ENCODE peak calls at places on chromosomes 6 and 20, in four cellular contexts. One of them, this sample, is unnamed.

GRCh38 chr20:48691523-48691922 is 136.3 kb downstream of the PREX1 start:
- DNase-seq in fibroblast of mammary gland: no peak
- DNase-seq in neuronal stem cell: no peak
- DNase-seq in cardiac muscle cell: peak; percentile 29
- DNase-seq in this sample: no peak

GRCh38 chr6:158188591-158188990 is 20.4 kb downstream of the GTF2H5 start:
- DNase-seq in fibroblast of mammary gland: no peak
- DNase-seq in neuronal stem cell: no peak
- DNase-seq in cardiac muscle cell: no peak
- DNase-seq in this sample: no peak

GRCh38 chr6:136127856-136128255 is 122.3 kb downstream of the MTFR2 start:
- DNase-seq in fibroblast of mammary gland: no peak
- DNase-seq in neuronal stem cell: no peak
- DNase-seq in cardiac muscle cell: peak; percentile 64
- DNase-seq in this sample: no peak

GRCh38 chr6:119856136-119856535 is 506.6 kb upstream of the MAN1A1 start:
- DNase-seq in fibroblast of mammary gland: no peak
- DNase-seq in neuronal stem cell: no peak
- DNase-seq in cardiac muscle cell: no peak
- DNase-seq in this sample: no peak

GRCh38 chr20:47205577-47206123 is 150.8 kb downstream of the ZMYND8 start:
- DNase-seq in fibroblast of mammary gland: peak; percentile 86
- DNase-seq in neuronal stem cell: peak; percentile 9
- DNase-seq in cardiac muscle cell: peak; percentile 34
- DNase-seq in this sample: peak; percentile 76

GRCh38 chr6:37456816-37457560 is 24.0 kb downstream of the CMTR1 start:
- DNase-seq in fibroblast of mammary gland: peak; percentile 96
- DNase-seq in neuronal stem cell: no peak
- DNase-seq in cardiac muscle cell: no peak
- DNase-seq in this sample: peak; percentile 91

GRCh38 chr6:113936093-113936934 is 34.6 kb downstream of the HDAC2 start:
- DNase-seq in fibroblast of mammary gland: peak; percentile 72
- DNase-seq in neuronal stem cell: peak; percentile 37
- DNase-seq in cardiac muscle cell: peak; percentile 59
- DNase-seq in this sample: peak; percentile 70

GRCh38 chr20:43959079-43959919 is 44.6 kb downstream of the TOX2 start:
- DNase-seq in fibroblast of mammary gland: peak; percentile 64
- DNase-seq in neuronal stem cell: no peak
- DNase-seq in cardiac muscle cell: peak; percentile 19
- DNase-seq in this sample: peak; percentile 41

GRCh38 chr6:159053781-159054398 is 9.1 kb upstream of the TAGAP start:
- DNase-seq in fibroblast of mammary gland: no peak
- DNase-seq in neuronal stem cell: no peak
- DNase-seq in cardiac muscle cell: no peak
- DNase-seq in this sample: no peak

GRCh38 chr6:6730831-6731230 is 142.3 kb downstream of the LY86 start:
- DNase-seq in fibroblast of mammary gland: peak; percentile 97
- DNase-seq in neuronal stem cell: no peak
- DNase-seq in cardiac muscle cell: no peak
- DNase-seq in this sample: peak; percentile 96

GRCh38 chr6:157800420-157801237 is 22.4 kb upstream of the SNX9 start:
- DNase-seq in fibroblast of mammary gland: peak; percentile 81
- DNase-seq in neuronal stem cell: no peak
- DNase-seq in cardiac muscle cell: no peak
- DNase-seq in this sample: peak; percentile 67

GRCh38 chr6:18147160-18147559 is 7.7 kb downstream of the TPMT start:
- DNase-seq in fibroblast of mammary gland: peak; percentile 79
- DNase-seq in neuronal stem cell: no peak
- DNase-seq in cardiac muscle cell: no peak
- DNase-seq in this sample: peak; percentile 64

GRCh38 chr6:150865406-150866146 is at the start of gene MTHFD1L:
- DNase-seq in fibroblast of mammary gland: peak; percentile 87
- DNase-seq in neuronal stem cell: peak; percentile 68
- DNase-seq in cardiac muscle cell: peak; percentile 88
- DNase-seq in this sample: peak; percentile 92

GRCh38 chr6:21134401-21134800 is 459.1 kb upstream of the SOX4 start:
- DNase-seq in fibroblast of mammary gland: no peak
- DNase-seq in neuronal stem cell: no peak
- DNase-seq in cardiac muscle cell: no peak
- DNase-seq in this sample: peak; percentile 75

GRCh38 chr6:45959534-45960195 is 56.0 kb downstream of the CLIC5 start:
- DNase-seq in fibroblast of mammary gland: peak; percentile 26
- DNase-seq in neuronal stem cell: no peak
- DNase-seq in cardiac muscle cell: peak; percentile 85
- DNase-seq in this sample: peak; percentile 45

GRCh38 chr6:73109659-73110058 is 115.6 kb downstream of the KHDC1L start:
- DNase-seq in fibroblast of mammary gland: no peak
- DNase-seq in neuronal stem cell: no peak
- DNase-seq in cardiac muscle cell: peak; percentile 50
- DNase-seq in this sample: no peak

GRCh38 chr20:2775139-2775538 is 25.3 kb downstream of the CPXM1 start:
- DNase-seq in fibroblast of mammary gland: peak; percentile 49
- DNase-seq in neuronal stem cell: no peak
- DNase-seq in cardiac muscle cell: no peak
- DNase-seq in this sample: no peak

GRCh38 chr6:1029196-1029595 is 282.7 kb upstream of the FOXQ1 start:
- DNase-seq in fibroblast of mammary gland: no peak
- DNase-seq in neuronal stem cell: no peak
- DNase-seq in cardiac muscle cell: no peak
- DNase-seq in this sample: peak; percentile 61

GRCh38 chr6:167300902-167301425 is 9.8 kb downstream of the UNC93A start:
- DNase-seq in fibroblast of mammary gland: no peak
- DNase-seq in neuronal stem cell: no peak
- DNase-seq in cardiac muscle cell: no peak
- DNase-seq in this sample: no peak

GRCh38 chr6:6844451-6844974 is 256.0 kb downstream of the LY86 start:
- DNase-seq in fibroblast of mammary gland: no peak
- DNase-seq in neuronal stem cell: no peak
- DNase-seq in cardiac muscle cell: no peak
- DNase-seq in this sample: no peak

GRCh38 chr20:25018425-25018824 is 25.9 kb upstream of the APMAP start:
- DNase-seq in fibroblast of mammary gland: no peak
- DNase-seq in neuronal stem cell: no peak
- DNase-seq in cardiac muscle cell: no peak
- DNase-seq in this sample: no peak

GRCh38 chr20:54059691-54060364 is 10.6 kb downstream of the BCAS1 start:
- DNase-seq in fibroblast of mammary gland: no peak
- DNase-seq in neuronal stem cell: no peak
- DNase-seq in cardiac muscle cell: no peak
- DNase-seq in this sample: no peak

GRCh38 chr6:42313941-42314570 is 96.4 kb upstream of the MRPS10 start:
- DNase-seq in fibroblast of mammary gland: peak; percentile 73
- DNase-seq in neuronal stem cell: no peak
- DNase-seq in cardiac muscle cell: no peak
- DNase-seq in this sample: peak; percentile 37

GRCh38 chr6:149114167-149114566 is 203.3 kb upstream of the TAB2 start:
- DNase-seq in fibroblast of mammary gland: no peak
- DNase-seq in neuronal stem cell: no peak
- DNase-seq in cardiac muscle cell: peak; percentile 9
- DNase-seq in this sample: peak; percentile 8

GRCh38 chr6:25789475-25789874 is 34.9 kb downstream of the SLC17A4 start:
- DNase-seq in fibroblast of mammary gland: no peak
- DNase-seq in neuronal stem cell: no peak
- DNase-seq in cardiac muscle cell: no peak
- DNase-seq in this sample: no peak

GRCh38 chr6:128465368-128466343 is 54.7 kb downstream of the PTPRK start:
- DNase-seq in fibroblast of mammary gland: peak; percentile 19
- DNase-seq in neuronal stem cell: no peak
- DNase-seq in cardiac muscle cell: no peak
- DNase-seq in this sample: no peak

GRCh38 chr6:30820196-30820595 is 64.1 kb upstream of the DDR1 start:
- DNase-seq in fibroblast of mammary gland: peak; percentile 81
- DNase-seq in neuronal stem cell: no peak
- DNase-seq in cardiac muscle cell: no peak
- DNase-seq in this sample: peak; percentile 84

GRCh38 chr6:101668496-101668895 is 275.0 kb downstream of the GRIK2 start:
- DNase-seq in fibroblast of mammary gland: no peak
- DNase-seq in neuronal stem cell: no peak
- DNase-seq in cardiac muscle cell: no peak
- DNase-seq in this sample: no peak

GRCh38 chr6:138104618-138105213 is 2.5 kb downstream of the PERP start:
- DNase-seq in fibroblast of mammary gland: no peak
- DNase-seq in neuronal stem cell: no peak
- DNase-seq in cardiac muscle cell: no peak
- DNase-seq in this sample: no peak

GRCh38 chr6:138107078-138107751 is at the start of gene PERP:
- DNase-seq in fibroblast of mammary gland: peak; percentile 35
- DNase-seq in neuronal stem cell: peak; percentile 46
- DNase-seq in cardiac muscle cell: peak; percentile 78
- DNase-seq in this sample: peak; percentile 50

GRCh38 chr6:138106665-138107077 is 548 bp downstream of the PERP start:
- DNase-seq in fibroblast of mammary gland: no peak
- DNase-seq in neuronal stem cell: no peak
- DNase-seq in cardiac muscle cell: no peak
- DNase-seq in this sample: no peak

GRCh38 chr6:138105446-138105845 is 1.8 kb downstream of the PERP start:
- DNase-seq in fibroblast of mammary gland: no peak
- DNase-seq in neuronal stem cell: no peak
- DNase-seq in cardiac muscle cell: no peak
- DNase-seq in this sample: no peak

GRCh38 chr6:138105880-138106664 is 1.1 kb downstream of the PERP start:
- DNase-seq in fibroblast of mammary gland: no peak
- DNase-seq in neuronal stem cell: peak; percentile 67
- DNase-seq in cardiac muscle cell: peak; percentile 27
- DNase-seq in this sample: no peak
- H3K4me3 ChIP-seq in fibroblast of mammary gland: peak overlapping the region; percentile 70
- H3K4me3 ChIP-seq in neuronal stem cell: peak overlapping the region; percentile 68
- H3K4me3 ChIP-seq in cardiac muscle cell: peak overlapping the region; percentile 78
- H3K4me3 ChIP-seq in this sample: peak overlapping the region; percentile 68

DNA sequence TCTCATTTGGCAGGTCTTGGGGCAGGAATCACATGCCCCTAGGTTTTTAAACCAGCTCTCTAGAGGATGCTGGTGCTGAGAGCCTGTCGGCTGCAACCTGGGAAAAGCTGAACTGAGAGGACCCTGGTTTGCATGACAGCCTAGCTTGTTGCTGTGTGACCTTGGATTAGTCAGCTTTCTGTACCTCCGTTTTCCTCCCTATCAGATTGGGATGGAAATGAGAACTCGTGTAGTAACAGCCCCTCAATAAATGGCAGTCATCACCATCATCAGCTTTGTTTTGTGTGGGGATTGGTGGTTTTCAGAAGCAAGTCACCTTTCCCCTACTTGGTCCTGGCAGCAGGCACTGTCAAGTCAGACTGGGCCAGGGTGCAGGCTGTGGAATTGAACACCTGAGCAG is 75.2 kb upstream of the MYL9 start:
- DNase-seq in fibroblast of mammary gland: no peak
- DNase-seq in neuronal stem cell: no peak
- DNase-seq in cardiac muscle cell: no peak
- DNase-seq in this sample: no peak
- H3K4me3 ChIP-seq in fibroblast of mammary gland: no peak overlapping the region
- H3K4me3 ChIP-seq in neuronal stem cell: no peak overlapping the region
- H3K4me3 ChIP-seq in cardiac muscle cell: no peak overlapping the region
- H3K4me3 ChIP-seq in this sample: no peak overlapping the region

GRCh38 chr6:68634503-68635411 is at the start of gene ADGRB3:
- DNase-seq in fibroblast of mammary gland: peak; percentile 46
- DNase-seq in neuronal stem cell: peak; percentile 81
- DNase-seq in cardiac muscle cell: peak; percentile 94
- DNase-seq in this sample: peak; percentile 39

GRCh38 chr6:68635412-68635705 is 277 bp downstream of the ADGRB3 start:
- DNase-seq in fibroblast of mammary gland: no peak
- DNase-seq in neuronal stem cell: no peak
- DNase-seq in cardiac muscle cell: no peak
- DNase-seq in this sample: no peak

GRCh38 chr6:68632620-68633195 is 2.4 kb upstream of the ADGRB3 start:
- DNase-seq in fibroblast of mammary gland: no peak
- DNase-seq in neuronal stem cell: no peak
- DNase-seq in cardiac muscle cell: no peak
- DNase-seq in this sample: no peak

GRCh38 chr6:68635706-68636513 is 828 bp downstream of the ADGRB3 start:
- DNase-seq in fibroblast of mammary gland: no peak
- DNase-seq in neuronal stem cell: peak; percentile 23
- DNase-seq in cardiac muscle cell: peak; percentile 45
- DNase-seq in this sample: no peak

DNA sequence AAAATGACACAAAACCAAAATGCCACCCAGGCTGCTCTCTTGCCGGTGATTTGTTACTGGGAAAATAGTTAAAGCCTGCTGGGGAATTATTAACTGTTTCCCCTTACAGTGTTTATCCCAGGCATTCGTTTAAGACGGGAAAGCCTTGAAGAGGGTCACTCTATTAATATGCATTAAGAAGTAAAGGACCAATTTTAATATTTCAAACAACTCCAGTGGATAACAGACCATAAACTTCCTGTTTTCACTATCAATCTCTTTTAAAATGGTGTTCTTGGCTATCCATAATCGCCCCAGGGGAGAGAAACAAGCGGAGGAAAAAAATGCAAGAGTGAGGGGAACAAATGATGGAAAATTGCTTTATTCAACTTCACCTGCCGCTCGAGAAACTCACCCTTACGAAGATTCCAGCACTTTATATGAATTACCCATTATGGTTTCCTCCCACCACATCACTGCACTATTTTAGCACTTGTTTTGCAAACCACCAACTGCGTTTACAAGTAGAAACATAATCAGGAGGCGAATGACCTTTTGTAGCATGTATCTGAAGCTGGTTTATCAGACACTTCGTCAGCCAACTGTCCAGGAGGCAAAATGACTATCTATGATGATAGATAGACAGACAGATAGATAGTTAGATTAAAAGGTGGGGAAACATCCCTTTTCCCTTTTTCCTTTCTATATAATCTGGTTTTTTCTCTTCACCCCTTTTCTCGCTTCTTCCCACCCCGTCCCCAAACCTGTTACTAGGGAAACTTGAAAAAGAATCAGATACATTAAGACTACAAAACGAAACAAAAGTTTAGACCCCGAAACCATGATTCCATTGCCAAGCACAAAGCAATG is 1.2 kb upstream of the ADGRB3 start:
- DNase-seq in fibroblast of mammary gland: no peak
- DNase-seq in neuronal stem cell: no peak
- DNase-seq in cardiac muscle cell: no peak
- DNase-seq in this sample: no peak
- H3K4me3 ChIP-seq in fibroblast of mammary gland: peak overlapping the region; percentile 49
- H3K4me3 ChIP-seq in neuronal stem cell: peak overlapping the region; percentile 91
- H3K4me3 ChIP-seq in cardiac muscle cell: peak overlapping the region; percentile 70
- H3K4me3 ChIP-seq in this sample: peak overlapping the region; percentile 63

DNA sequence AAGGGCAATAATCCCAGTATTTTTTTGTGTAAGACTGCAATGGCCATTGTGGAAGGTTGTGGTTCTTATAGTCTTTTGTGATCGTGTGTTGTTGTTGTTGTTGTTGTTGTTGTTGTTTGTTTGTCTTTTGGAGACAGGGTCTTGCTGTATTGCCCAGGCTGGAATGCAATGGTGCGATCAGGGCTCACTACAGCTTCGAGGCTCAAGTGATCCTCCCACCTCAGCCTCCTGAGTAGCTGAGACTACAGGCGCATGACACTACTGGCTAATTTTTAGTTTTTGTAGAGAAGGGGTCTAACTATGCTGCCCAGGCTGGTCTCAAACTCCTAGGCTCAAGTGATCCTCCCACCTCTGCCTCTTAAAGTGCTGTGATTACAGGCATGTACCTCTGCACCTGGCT is 3.5 kb upstream of the GSTA4 start:
- DNase-seq in fibroblast of mammary gland: no peak
- DNase-seq in neuronal stem cell: no peak
- DNase-seq in cardiac muscle cell: no peak
- DNase-seq in this sample: no peak
- H3K4me3 ChIP-seq in fibroblast of mammary gland: no peak overlapping the region
- H3K4me3 ChIP-seq in neuronal stem cell: no peak overlapping the region
- H3K4me3 ChIP-seq in cardiac muscle cell: no peak overlapping the region
- H3K4me3 ChIP-seq in this sample: no peak overlapping the region

GRCh38 chr6:78505178-78505577 is 362.2 kb upstream of the IRAK1BP1 start:
- DNase-seq in fibroblast of mammary gland: no peak
- DNase-seq in neuronal stem cell: no peak
- DNase-seq in cardiac muscle cell: no peak
- DNase-seq in this sample: no peak
- H3K4me3 ChIP-seq in fibroblast of mammary gland: no peak overlapping the region
- H3K4me3 ChIP-seq in neuronal stem cell: no peak overlapping the region
- H3K4me3 ChIP-seq in cardiac muscle cell: no peak overlapping the region
- H3K4me3 ChIP-seq in this sample: peak overlapping the region; percentile 2

This sample was measured in AG10803.